ENCODE peak calls at places on chromosomes 6 and 20, in ten cellular contexts. Q is NCI-H1105; J is Kasumi-1; L is A549; N is AG08396; R is iris pigment epithelial cell; T is AG10803; E is HEK293T; H is stimulated activated CD4-positive, alpha-beta T cell treated with anti-CD3 and anti-CD28 coated beads, TNF-alpha, amount 100 ng/mL, for 1 hour; O is GM04503. S is an unnamed sample.

GRCh38 chr6:93889713-93890112 is 470.4 kb upstream of the EPHA7 start:
- DNase-seq in Q (no peak), J (no peak), L (no peak), N (no peak), R (no peak), T (no peak), E (no peak), H (no peak), O (no peak), S (no peak)

GRCh38 chr6:155224618-155225017 is 39.2 kb upstream of the CLDN20 start:
- DNase-seq in Q (no peak), J (no peak), L (no peak), N (no peak), R (no peak), T (peak), E (no peak), H (no peak), O (no peak), S (no peak)

GRCh38 chr6:10030942-10031537 is 383.8 kb downstream of the TFAP2A start:
- DNase-seq in Q (no peak), J (peak), L (no peak), N (no peak), R (peak), T (no peak), E (no peak), H (no peak), O (no peak), S (no peak)

GRCh38 chr6:158972241-158973233 is 27.5 kb downstream of the RSPH3 start:
- DNase-seq in Q (peak), J (peak), L (peak), N (peak), R (peak), T (peak), E (peak), H (no peak), O (peak), S (peak)

GRCh38 chr6:24455061-24455460 is 34.3 kb downstream of the GPLD1 start:
- DNase-seq in Q (no peak), J (no peak), L (no peak), N (no peak), R (no peak), T (no peak), E (no peak), H (no peak), O (no peak), S (no peak)

GRCh38 chr6:64838726-64839125 is 868.3 kb downstream of the EYS start:
- DNase-seq in Q (no peak), J (no peak), L (no peak), N (no peak), R (peak), T (no peak), E (no peak), H (no peak), O (no peak), S (no peak)

GRCh38 chr6:157569543-157569942 is 188.6 kb downstream of the ZDHHC14 start:
- DNase-seq in Q (no peak), J (peak), L (no peak), N (no peak), R (no peak), T (no peak), E (no peak), H (no peak), O (no peak), S (no peak)

GRCh38 chr6:160973856-160974255 is 17.7 kb upstream of the MAP3K4 start:
- DNase-seq in Q (no peak), J (no peak), L (no peak), N (peak), R (no peak), T (peak), E (no peak), H (no peak), O (no peak), S (no peak)

GRCh38 chr20:4235512-4236043 is 220.2 kb upstream of the RNF24 start:
- DNase-seq in Q (no peak), J (no peak), L (no peak), N (no peak), R (no peak), T (no peak), E (no peak), H (no peak), O (no peak), S (no peak)

GRCh38 chr20:11108102-11108842 is 434.5 kb upstream of the JAG1 start:
- DNase-seq in Q (no peak), J (no peak), L (no peak), N (no peak), R (no peak), T (no peak), E (no peak), H (no peak), O (no peak), S (no peak)

GRCh38 chr6:161217631-161218030 is 56.2 kb downstream of the AGPAT4 start:
- DNase-seq in Q (no peak), J (no peak), L (no peak), N (no peak), R (no peak), T (no peak), E (no peak), H (no peak), O (no peak), S (no peak)

GRCh38 chr6:109187399-109188114 is 92.2 kb downstream of the CEP57L1 start:
- DNase-seq in Q (peak), J (peak), L (peak), N (peak), R (peak), T (peak), E (peak), H (peak), O (no peak), S (peak)

GRCh38 chr6:39057251-39058155 is 8.9 kb downstream of the GLP1R start:
- DNase-seq in Q (no peak), J (no peak), L (no peak), N (no peak), R (no peak), T (no peak), E (no peak), H (no peak), O (no peak), S (no peak)

GRCh38 chr20:47066484-47067270 is 172.0 kb downstream of the EYA2 start:
- DNase-seq in Q (no peak), J (no peak), L (no peak), N (peak), R (peak), T (no peak), E (no peak), H (no peak), O (no peak), S (no peak)

GRCh38 chr6:160376445-160376844 is 28.3 kb downstream of the SLC22A3 start:
- DNase-seq in Q (no peak), J (no peak), L (no peak), N (no peak), R (no peak), T (no peak), E (no peak), H (no peak), O (no peak), S (no peak)

GRCh38 chr6:13183446-13184088 is 144.8 kb downstream of the TBC1D7 start:
- DNase-seq in Q (no peak), J (no peak), L (no peak), N (no peak), R (no peak), T (no peak), E (no peak), H (no peak), O (no peak), S (no peak)

GRCh38 chr6:37648465-37649330 is 49.0 kb downstream of the MDGA1 start:
- DNase-seq in Q (no peak), J (no peak), L (no peak), N (no peak), R (peak), T (no peak), E (no peak), H (no peak), O (no peak), S (no peak)

GRCh38 chr6:4041480-4041879 is 37.5 kb downstream of the FAM217A start:
- DNase-seq in Q (no peak), J (no peak), L (no peak), N (no peak), R (no peak), T (no peak), E (no peak), H (no peak), O (no peak), S (no peak)

GRCh38 chr6:137780447-137781034 is 86.5 kb upstream of the TNFAIP3 start:
- DNase-seq in Q (no peak), J (peak), L (no peak), N (peak), R (no peak), T (no peak), E (no peak), H (no peak), O (no peak), S (no peak)

GRCh38 chr20:45339799-45340198 is 8.4 kb downstream of the SDC4 start:
- DNase-seq in Q (no peak), J (no peak), L (no peak), N (no peak), R (no peak), T (no peak), E (no peak), H (no peak), O (no peak), S (no peak)

GRCh38 chr6:113122060-113122459 is 735.1 kb upstream of the MARCKS start:
- DNase-seq in Q (no peak), J (no peak), L (peak), N (peak), R (peak), T (peak), E (peak), H (no peak), O (peak), S (peak)

GRCh38 chr6:167793421-167793820 is 33.3 kb upstream of the AFDN start:
- DNase-seq in Q (no peak), J (no peak), L (no peak), N (no peak), R (no peak), T (no peak), E (no peak), H (no peak), O (no peak), S (no peak)

GRCh38 chr6:15515660-15516375 is 147.0 kb downstream of the DTNBP1 start:
- DNase-seq in Q (no peak), J (no peak), L (no peak), N (no peak), R (no peak), T (no peak), E (no peak), H (no peak), O (no peak), S (no peak)